ENCODE peak calls at places on chromosomes 12 and 14, in ten cellular contexts. I is CD8-positive, alpha-beta T cell; O is heart right ventricle; D is HCT116; A is neural progenitor cell; G is lower leg skin; P is colonic mucosa; V is PC-3; E is K562; K is choroid plexus epithelial cell. W is an unnamed sample.

GRCh38 chr14:50666772-50667490 is 1.2 kb downstream of the SAV1 start:
- DNase-seq in I (peak), O (peak), D (no peak), A (peak), G (peak), P (peak), V (peak), E (no peak), K (peak), W (peak)

GRCh38 chr14:100386846-100387245 is 63.7 kb downstream of the SLC25A47 start:
- DNase-seq in I (no peak), O (no peak), D (no peak), A (no peak), G (no peak), P (no peak), V (no peak), E (no peak), K (no peak), W (no peak)

GRCh38 chr12:111148005-111148404 is 220.9 kb downstream of the PHETA1 start:
- DNase-seq in I (no peak), O (no peak), D (no peak), A (no peak), G (no peak), P (no peak), V (no peak), E (no peak), K (no peak), W (no peak)

GRCh38 chr14:103186241-103186835 is 63.1 kb downstream of the TNFAIP2 start:
- DNase-seq in I (no peak), O (no peak), D (no peak), A (peak), G (no peak), P (no peak), V (no peak), E (no peak), K (no peak), W (no peak)

GRCh38 chr14:104496095-104496494 is 83.5 kb upstream of the C14orf180 start:
- DNase-seq in I (no peak), O (no peak), D (no peak), A (no peak), G (no peak), P (no peak), V (no peak), E (no peak), K (no peak), W (no peak)

GRCh38 chr14:93936245-93936644 is 9.1 kb downstream of the FAM181A start:
- DNase-seq in I (no peak), O (no peak), D (no peak), A (peak), G (no peak), P (no peak), V (peak), E (peak), K (peak), W (no peak)

GRCh38 chr14:81478446-81478845 is 55.2 kb downstream of the SEL1L start:
- DNase-seq in I (no peak), O (no peak), D (no peak), A (no peak), G (no peak), P (no peak), V (no peak), E (no peak), K (no peak), W (peak)

GRCh38 chr14:102945346-102946130 is 23.1 kb downstream of the AMN start:
- DNase-seq in I (no peak), O (no peak), D (no peak), A (no peak), G (no peak), P (no peak), V (no peak), E (no peak), K (no peak), W (peak)

GRCh38 chr12:57210926-57211700 is 5.5 kb upstream of the NXPH4 start:
- DNase-seq in I (no peak), O (no peak), D (no peak), A (no peak), G (no peak), P (no peak), V (no peak), E (no peak), K (no peak), W (no peak)

GRCh38 chr12:14828896-14829295 is 14.4 kb downstream of the ART4 start:
- DNase-seq in I (no peak), O (no peak), D (no peak), A (peak), G (no peak), P (no peak), V (no peak), E (no peak), K (peak), W (peak)

GRCh38 chr12:96198970-96199369 is 4.8 kb downstream of the ELK3 start:
- DNase-seq in I (no peak), O (no peak), D (peak), A (no peak), G (no peak), P (no peak), V (peak), E (no peak), K (peak), W (peak)

GRCh38 chr12:63668028-63668799 is at the start of gene DPY19L2:
- DNase-seq in I (peak), O (peak), D (no peak), A (peak), G (peak), P (peak), V (peak), E (no peak), K (peak), W (peak)

GRCh38 chr14:94123296-94123695 is 6.1 kb downstream of the IFI27L2 start:
- DNase-seq in I (no peak), O (no peak), D (no peak), A (no peak), G (peak), P (peak), V (no peak), E (no peak), K (no peak), W (no peak)

GRCh38 chr12:130806574-130806973 is 32.5 kb downstream of the STX2 start:
- DNase-seq in I (no peak), O (no peak), D (no peak), A (no peak), G (no peak), P (no peak), V (peak), E (no peak), K (no peak), W (no peak)

GRCh38 chr14:34331728-34332623 is 130.1 kb downstream of the SPTSSA start:
- DNase-seq in I (peak), O (peak), D (peak), A (peak), G (peak), P (peak), V (peak), E (peak), K (peak), W (peak)

GRCh38 chr12:124928095-124928911 is 13.9 kb upstream of the UBC start:
- DNase-seq in I (peak), O (peak), D (peak), A (peak), G (peak), P (peak), V (peak), E (no peak), K (peak), W (peak)

GRCh38 chr14:65334765-65335411 is 77.6 kb upstream of the FUT8 start:
- DNase-seq in I (no peak), O (no peak), D (no peak), A (peak), G (peak), P (peak), V (peak), E (no peak), K (no peak), W (no peak)
- H3K4me3 ChIP-seq in I (no peak), O (no peak), D (no peak), A (no peak), G (no peak), P (no peak), V (peak), E (no peak), K (no peak), W (no peak)

GRCh38 chr12:48996794-48997718 is 2.1 kb downstream of the DDN start:
- DNase-seq in I (peak), O (peak), D (no peak), A (peak), G (peak), P (peak), V (peak), E (peak), K (peak), W (peak)
- TF ChIP-seq CTCF in I (peak), O (peak), D (no peak), A (peak), G (no peak), P (peak), V (peak), E (peak), K (peak), W (peak)

GRCh38 chr12:28421374-28421773 is 231.1 kb downstream of the CCDC91 start:
- DNase-seq in I (no peak), O (no peak), D (no peak), A (no peak), G (no peak), P (no peak), V (no peak), E (no peak), K (no peak), W (no peak)
- H3K4me3 ChIP-seq in I (no peak), O (no peak), D (no peak), A (no peak), G (no peak), P (no peak), V (no peak), E (no peak), K (no peak), W (no peak)

DNA sequence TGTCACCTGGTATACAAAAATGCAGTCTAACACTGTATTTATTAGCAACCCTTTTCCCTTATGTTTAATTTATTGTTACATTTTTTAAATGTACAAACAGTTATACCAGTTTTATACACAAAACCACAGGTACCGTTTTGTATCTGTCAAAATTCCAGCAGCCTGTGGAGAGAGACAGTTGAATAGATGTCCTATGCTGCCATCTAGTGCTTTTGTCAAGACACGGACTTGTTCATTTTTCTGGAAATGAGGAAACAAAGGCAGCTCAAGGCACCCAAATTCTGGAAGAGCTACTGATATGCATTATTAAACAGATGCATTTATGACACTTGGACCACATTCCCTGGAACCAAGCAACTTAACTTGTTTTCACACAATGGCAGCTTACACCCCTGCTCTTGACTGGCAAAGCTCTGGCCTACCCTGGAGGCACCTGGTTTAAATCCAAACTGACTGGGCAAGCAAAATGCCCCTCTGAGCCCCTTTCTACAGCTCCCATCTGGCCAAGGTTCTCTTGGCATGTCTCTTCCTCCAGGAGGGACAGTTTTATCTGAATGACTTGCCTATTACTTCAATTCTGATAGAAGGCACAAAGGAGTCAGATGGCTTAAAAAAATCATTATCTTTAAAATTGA is 286.9 kb upstream of the PRKD1 start:
- DNase-seq in I (no peak), O (no peak), D (peak), A (peak), G (no peak), P (no peak), V (peak), E (peak), K (peak), W (peak)
- TF ChIP-seq CTCF in I (no peak), O (peak), D (peak), A (peak), G (no peak), P (peak), V (peak), E (peak), K (peak), W (peak)

GRCh38 chr12:121038861-121039654 is at the start of gene OASL:
- DNase-seq in I (peak), O (peak), D (no peak), A (no peak), G (no peak), P (peak), V (peak), E (no peak), K (peak), W (peak)
- H3K4me3 ChIP-seq in I (peak), O (peak), D (peak), A (no peak), G (peak), P (peak), V (peak), E (no peak), K (peak), W (peak)

GRCh38 chr14:85529803-85530574 is at the start of gene FLRT2:
- DNase-seq in I (no peak), O (peak), D (no peak), A (peak), G (peak), P (peak), V (no peak), E (no peak), K (peak), W (peak)
- TF ChIP-seq CTCF in I (no peak), O (no peak), D (no peak), A (no peak), G (no peak), P (no peak), V (no peak), E (no peak), K (no peak), W (no peak)

GRCh38 chr12:132310181-132311040 is 19.0 kb downstream of the GALNT9 start:
- DNase-seq in I (no peak), O (no peak), D (no peak), A (no peak), G (no peak), P (no peak), V (no peak), E (no peak), K (no peak), W (no peak)

GRCh38 chr12:132309162-132310086 is 20.0 kb downstream of the GALNT9 start:
- DNase-seq in I (no peak), O (no peak), D (no peak), A (no peak), G (no peak), P (no peak), V (no peak), E (no peak), K (no peak), W (no peak)

GRCh38 chr12:132313182-132313581 is 16.2 kb downstream of the GALNT9 start:
- DNase-seq in I (no peak), O (no peak), D (no peak), A (no peak), G (no peak), P (no peak), V (no peak), E (no peak), K (no peak), W (no peak)

GRCh38 chr12:132312516-132312915 is 16.9 kb downstream of the GALNT9 start:
- DNase-seq in I (no peak), O (no peak), D (no peak), A (no peak), G (no peak), P (no peak), V (no peak), E (no peak), K (no peak), W (no peak)

DNA sequence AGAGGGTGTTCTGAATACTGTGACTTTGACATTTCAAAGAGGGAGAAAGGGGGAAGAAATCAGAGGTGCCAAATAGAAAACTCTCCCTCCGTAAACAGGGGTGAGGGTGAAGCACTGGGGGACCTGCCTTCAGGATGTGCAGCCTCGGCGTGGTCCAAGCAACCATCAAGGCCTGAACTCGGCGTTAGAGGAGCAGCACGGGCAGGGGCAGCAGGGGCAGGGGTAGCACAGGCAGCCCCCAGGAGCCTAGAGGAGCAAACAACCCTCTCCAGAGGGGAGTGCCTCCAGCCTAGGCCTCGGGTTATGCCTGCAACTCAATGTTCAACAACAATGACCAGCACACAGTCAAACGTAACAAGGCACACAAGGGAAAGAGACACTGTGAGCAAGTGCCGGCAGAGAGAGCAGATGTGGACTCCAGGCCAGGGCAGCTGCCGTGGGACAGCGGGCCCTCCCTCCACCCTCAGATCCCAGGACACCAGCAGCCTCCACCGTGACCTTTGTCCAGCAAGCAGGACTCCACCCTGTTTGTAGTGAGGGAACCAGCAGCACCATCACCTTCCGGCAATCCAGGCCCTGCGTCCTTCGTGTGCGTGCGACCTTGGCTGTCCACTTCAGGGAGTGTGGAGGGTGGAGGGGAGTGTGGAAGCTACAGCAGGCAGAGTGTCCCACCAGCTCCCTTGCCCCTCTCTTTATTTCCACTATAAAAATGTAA is 18.0 kb downstream of the GALNT9 start:
- DNase-seq in I (no peak), O (no peak), D (no peak), A (no peak), G (no peak), P (no peak), V (no peak), E (no peak), K (no peak), W (no peak)
- H3K4me3 ChIP-seq in I (no peak), O (no peak), D (no peak), A (no peak), G (no peak), P (no peak), V (no peak), E (no peak), K (no peak), W (no peak)